ENCODE peak calls at places on chromosome 9, in ten cellular contexts. Y is SK-N-SH, F is MM.1S, P is neural progenitor cell, K is GM12878, M is endothelial cell of umbilical vein, H is Karpas-422, L is mammary epithelial cell, X is astrocyte, V is fibroblast of lung. G is an unnamed sample.

GRCh38 chr9:16458696-16459420 is 411.6 kb downstream of the BNC2 start:
- DNase-seq in Y (no peak), F (peak; percentile 81), P (no peak), K (peak; percentile 76), M (peak; percentile 72), H (no peak), L (peak; percentile 73), X (peak; percentile 36), V (peak; percentile 62), G (peak; percentile 27)

GRCh38 chr9:133672503-133673259 is 36.5 kb downstream of the DBH start:
- DNase-seq in Y (no peak), F (no peak), P (no peak), K (no peak), M (no peak), H (no peak), L (no peak), X (no peak), V (no peak), G (no peak)

GRCh38 chr9:93473411-93473810 is 20.0 kb upstream of the FAM120AOS start:
- DNase-seq in Y (no peak), F (no peak), P (no peak), K (no peak), M (no peak), H (no peak), L (peak; percentile 57), X (no peak), V (peak; percentile 66), G (peak; percentile 82)

GRCh38 chr9:113738898-113739604 is 137.1 kb upstream of the ZNF618 start:
- DNase-seq in Y (peak; percentile 15), F (no peak), P (peak; percentile 34), K (no peak), M (no peak), H (peak; percentile 47), L (no peak), X (no peak), V (no peak), G (no peak)

GRCh38 chr9:89799766-89800165 is 195.0 kb downstream of the GADD45G start:
- DNase-seq in Y (no peak), F (no peak), P (no peak), K (no peak), M (no peak), H (no peak), L (no peak), X (no peak), V (no peak), G (no peak)

GRCh38 chr9:134835455-134835854 is 45.2 kb upstream of the FCN2 start:
- DNase-seq in Y (no peak), F (no peak), P (no peak), K (no peak), M (no peak), H (no peak), L (no peak), X (no peak), V (no peak), G (no peak)

GRCh38 chr9:92668746-92669526 is 995 bp downstream of the IPPK start:
- DNase-seq in Y (peak; percentile 53), F (peak; percentile 58), P (peak; percentile 33), K (no peak), M (peak; percentile 4), H (peak; percentile 63), L (peak; percentile 74), X (peak; percentile 72), V (peak; percentile 49), G (peak; percentile 67)

GRCh38 chr9:112761912-112762651 is 11.5 kb downstream of the SNX30 start:
- DNase-seq in Y (no peak), F (no peak), P (no peak), K (no peak), M (no peak), H (no peak), L (no peak), X (no peak), V (peak; percentile 54), G (no peak)

GRCh38 chr9:2771661-2772060 is 54.4 kb downstream of the KCNV2 start:
- DNase-seq in Y (peak; percentile 6), F (no peak), P (no peak), K (no peak), M (no peak), H (no peak), L (no peak), X (no peak), V (no peak), G (no peak)

GRCh38 chr9:85876628-85877027 is 64.3 kb upstream of the NAA35 start:
- DNase-seq in Y (no peak), F (no peak), P (no peak), K (no peak), M (no peak), H (no peak), L (no peak), X (no peak), V (peak; percentile 21), G (no peak)

GRCh38 chr9:101398930-101399640 is 434 bp downstream of the ZNF189 start:
- DNase-seq in Y (no peak), F (peak; percentile 10), P (no peak), K (no peak), M (peak; percentile 32), H (no peak), L (peak; percentile 15), X (no peak), V (peak; percentile 2), G (peak; percentile 30)

GRCh38 chr9:11915699-11916098 is 777.5 kb upstream of the TYRP1 start:
- DNase-seq in Y (no peak), F (no peak), P (no peak), K (no peak), M (no peak), H (no peak), L (no peak), X (no peak), V (no peak), G (no peak)

GRCh38 chr9:125950880-125951471 is 203.8 kb downstream of the PBX3 start:
- DNase-seq in Y (no peak), F (no peak), P (no peak), K (no peak), M (no peak), H (no peak), L (no peak), X (no peak), V (no peak), G (no peak)

DNA sequence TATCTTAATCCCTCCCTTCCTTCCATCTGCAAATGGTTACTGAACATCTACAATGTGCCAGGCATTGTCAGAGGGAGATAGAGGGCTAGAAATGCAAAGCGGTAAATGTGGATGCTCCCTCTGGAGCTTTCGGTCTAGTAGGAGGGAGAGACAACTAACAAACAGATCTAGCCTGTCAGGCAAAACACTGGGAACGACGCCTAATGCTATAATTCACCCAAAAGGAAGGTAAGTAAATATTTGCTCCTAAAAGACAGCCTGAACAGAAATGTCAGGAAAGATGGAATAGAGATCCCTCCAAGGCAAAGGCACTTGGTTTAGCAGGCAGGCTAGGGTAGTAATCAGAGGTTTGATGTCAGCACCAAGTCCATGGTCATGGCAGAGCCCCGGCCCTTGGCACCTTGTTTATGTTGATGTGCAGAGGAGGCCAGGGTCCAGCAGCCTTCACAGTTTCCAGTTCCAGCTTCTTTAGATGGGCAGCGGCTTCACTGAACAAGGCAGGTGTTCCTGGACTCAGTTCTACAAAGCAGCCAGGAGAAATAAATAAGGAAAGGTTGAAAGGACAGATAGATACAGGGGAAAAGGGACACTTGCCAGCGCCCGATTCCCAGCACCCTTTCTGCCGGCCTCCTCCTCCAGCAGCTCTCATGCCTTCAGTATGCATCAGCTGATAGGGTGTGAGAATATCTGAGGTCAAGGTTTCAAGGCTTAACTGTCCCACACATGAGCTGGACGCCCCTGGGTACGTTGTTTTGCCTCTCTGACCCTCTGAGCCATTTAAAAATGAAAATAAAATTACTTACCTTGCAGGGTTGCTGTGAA is 46.5 kb upstream of the FRRS1L start:
- DNase-seq in Y (no peak), F (no peak), P (no peak), K (no peak), M (no peak), H (no peak), L (no peak), X (no peak), V (no peak), G (no peak)
- H3K9me3 ChIP-seq in Y (no peaks in the 10 kb centered on the region), F (no peaks in the 10 kb centered on the region), P (no peaks in the 10 kb centered on the region), K (no peaks in the 10 kb centered on the region), M (no peaks in the 10 kb centered on the region), H (no peaks in the 10 kb centered on the region), L (no peaks in the 10 kb centered on the region), X (no peaks in the 10 kb centered on the region), V (no peaks in the 10 kb centered on the region), G (no peaks in the 10 kb centered on the region)

DNA sequence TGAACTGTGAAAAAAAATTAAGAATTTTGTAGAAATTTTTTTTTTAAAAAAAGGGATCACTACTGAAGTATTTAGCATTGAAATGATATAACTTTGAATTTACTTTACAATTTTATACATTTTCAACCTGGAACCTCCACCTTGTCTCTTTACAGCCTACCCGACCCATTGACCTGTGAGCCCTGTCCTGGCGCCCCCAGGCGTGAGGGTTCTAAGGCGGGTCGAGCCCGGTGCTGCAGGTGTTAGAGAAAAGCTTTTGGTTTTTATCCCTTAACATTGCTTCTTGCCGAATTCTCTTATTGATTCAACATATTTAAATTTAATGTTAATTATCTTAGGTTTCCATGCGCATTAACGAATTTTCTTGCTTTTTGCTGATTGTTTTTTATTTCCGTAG is 561 bp upstream of the ZNF782 start:
- DNase-seq in Y (no peak), F (no peak), P (no peak), K (no peak), M (no peak), H (no peak), L (no peak), X (no peak), V (no peak), G (no peak)
- H3K9ac ChIP-seq in Y (no peak overlapping the region), F (peak overlapping the region; percentile 78), P (no peak overlapping the region), K (no peak overlapping the region), M (no peak overlapping the region), H (peak overlapping the region; percentile 88), L (no peak overlapping the region), X (no peak overlapping the region), V (no peak overlapping the region), G (peak overlapping the region; percentile 88)

DNA sequence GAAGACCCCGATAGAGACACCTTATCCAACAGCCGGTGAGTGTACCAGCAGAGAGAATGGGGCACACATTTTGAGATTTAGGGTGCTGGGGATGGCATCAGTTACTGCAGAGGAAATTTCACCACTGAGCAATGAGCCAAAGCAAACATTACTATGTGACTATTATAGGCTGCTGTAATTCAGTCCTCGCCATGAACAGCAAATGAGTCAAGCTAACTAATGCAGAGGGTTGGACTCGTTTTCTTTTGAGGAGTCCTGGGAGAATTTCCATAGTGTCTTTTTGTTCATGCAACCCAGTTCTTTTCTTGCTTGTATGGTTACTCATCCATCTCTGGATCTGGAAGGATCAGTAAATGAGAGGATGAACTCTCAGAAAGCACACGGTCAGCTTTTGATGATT is 323.8 kb downstream of the PSAT1 start:
- DNase-seq in Y (no peak), F (no peak), P (no peak), K (no peak), M (no peak), H (no peak), L (peak; percentile 50), X (peak; percentile 77), V (peak; percentile 60), G (peak; percentile 74)
- H3K4me3 ChIP-seq in Y (peak overlapping the region; percentile 5), F (no peak overlapping the region), P (no peak overlapping the region), K (no peak overlapping the region), M (no peak overlapping the region), H (no peak overlapping the region), L (no peak overlapping the region), X (peak overlapping the region; percentile 22), V (no peak overlapping the region), G (no peak overlapping the region)

DNA sequence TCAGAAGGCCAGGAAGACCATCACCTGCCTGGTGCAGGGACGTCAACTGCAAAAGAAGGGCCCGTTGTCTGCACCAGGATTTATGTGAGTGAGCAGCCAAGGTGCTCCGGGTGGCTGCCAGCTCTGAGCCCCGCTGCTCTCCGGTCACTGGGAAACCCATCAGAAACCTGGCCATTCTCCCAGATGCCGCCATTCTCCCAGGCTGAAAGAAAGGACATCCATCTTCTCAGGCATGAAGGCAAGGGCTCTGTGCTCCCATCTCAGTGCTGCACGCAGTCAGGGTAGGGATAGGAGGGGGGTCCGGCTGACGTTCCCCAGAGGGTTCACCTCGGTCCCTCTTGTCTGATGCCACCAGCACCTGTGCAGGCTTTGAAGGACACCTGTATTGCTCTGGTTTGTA is 158.4 kb downstream of the ERCC6L2 start:
- DNase-seq in Y (no peak), F (no peak), P (no peak), K (no peak), M (no peak), H (no peak), L (no peak), X (no peak), V (no peak), G (no peak)
- H3K9me3 ChIP-seq in Y (no peaks in the 10 kb centered on the region), F (no peaks in the 10 kb centered on the region), P (no peaks in the 10 kb centered on the region), K (peaks cover 1% of the 10 kb centered on the region), M (no peaks in the 10 kb centered on the region), H (no peaks in the 10 kb centered on the region), L (no peaks in the 10 kb centered on the region), X (peaks cover 11% of the 10 kb centered on the region), V (no peaks in the 10 kb centered on the region), G (peaks cover 9% of the 10 kb centered on the region)